ENCODE peak calls at places on chromosomes 6 and 20, in seven cellular contexts. K is neural progenitor cell, D is K562, M is kidney epithelial cell, C is esophagus squamous epithelium, O is Caco-2, W is upper lobe of right lung. B is an unnamed sample.

GRCh38 chr6:168226095-168226781 is 93.3 kb downstream of the DACT2 start:
- DNase-seq in K (no peak), D (no peak), M (no peak), C (no peak), O (no peak), W (no peak), B (no peak)

GRCh38 chr20:1700990-1701389 is 43.4 kb upstream of the SIRPG start:
- DNase-seq in K (no peak), D (no peak), M (no peak), C (no peak), O (no peak), W (no peak), B (no peak)

GRCh38 chr6:134046054-134046453 is 6.4 kb downstream of the SLC2A12 start:
- DNase-seq in K (no peak), D (no peak), M (no peak), C (no peak), O (no peak), W (no peak), B (no peak)

GRCh38 chr20:2141592-2142575 is 40.3 kb downstream of the STK35 start:
- DNase-seq in K (no peak), D (no peak), M (no peak), C (no peak), O (no peak), W (no peak), B (no peak)

GRCh38 chr6:150208606-150209352 is 65.9 kb downstream of the PPP1R14C start:
- DNase-seq in K (no peak), D (no peak), M (no peak), C (no peak), O (no peak), W (no peak), B (no peak)

GRCh38 chr6:54428437-54428836 is 120.2 kb downstream of the TINAG start:
- DNase-seq in K (no peak), D (no peak), M (no peak), C (no peak), O (no peak), W (no peak), B (peak)

GRCh38 chr20:25005220-25005619 is 12.7 kb upstream of the APMAP start:
- DNase-seq in K (no peak), D (no peak), M (no peak), C (no peak), O (no peak), W (peak), B (no peak)

GRCh38 chr6:34249469-34250370 is 914 bp upstream of the SMIM29 start:
- DNase-seq in K (no peak), D (no peak), M (no peak), C (no peak), O (no peak), W (no peak), B (no peak)

GRCh38 chr6:114304304-114304887 is 38.4 kb downstream of the HS3ST5 start:
- DNase-seq in K (no peak), D (no peak), M (no peak), C (no peak), O (no peak), W (no peak), B (peak)

GRCh38 chr6:41732601-41733348 is 2.6 kb downstream of the TFEB start:
- DNase-seq in K (no peak), D (no peak), M (no peak), C (no peak), O (no peak), W (no peak), B (peak)

GRCh38 chr6:157110620-157111019 is 212.7 kb downstream of the TMEM242 start:
- DNase-seq in K (no peak), D (no peak), M (no peak), C (no peak), O (peak), W (no peak), B (no peak)

GRCh38 chr6:62523630-62524029 is 237.6 kb upstream of the KHDRBS2 start:
- DNase-seq in K (no peak), D (no peak), M (no peak), C (no peak), O (no peak), W (no peak), B (no peak)

GRCh38 chr20:10504893-10505292 is 69.8 kb downstream of the SLX4IP start:
- DNase-seq in K (no peak), D (no peak), M (no peak), C (no peak), O (no peak), W (no peak), B (no peak)

GRCh38 chr6:117733341-117733740 is 58.1 kb downstream of the NUS1 start:
- DNase-seq in K (no peak), D (no peak), M (no peak), C (no peak), O (no peak), W (no peak), B (no peak)

GRCh38 chr20:61295726-61296628 is 43.9 kb downstream of the CDH4 start:
- DNase-seq in K (no peak), D (no peak), M (no peak), C (no peak), O (no peak), W (no peak), B (no peak)

GRCh38 chr6:3211681-3212080 is 15.8 kb downstream of the TUBB2B start:
- DNase-seq in K (no peak), D (no peak), M (no peak), C (no peak), O (no peak), W (no peak), B (no peak)

GRCh38 chr6:2970753-2971419 is 481 bp downstream of the SERPINB6 start:
- DNase-seq in K (peak), D (peak), M (no peak), C (peak), O (no peak), W (peak), B (peak)

GRCh38 chr6:129719692-129720091 is 9.7 kb upstream of the ARHGAP18 start:
- DNase-seq in K (no peak), D (no peak), M (no peak), C (no peak), O (no peak), W (no peak), B (no peak)

GRCh38 chr6:162621246-162621645 is 106.3 kb downstream of the PRKN start:
- DNase-seq in K (peak), D (no peak), M (peak), C (no peak), O (no peak), W (no peak), B (peak)

GRCh38 chr20:10242166-10242565 is 23.5 kb downstream of the SNAP25 start:
- DNase-seq in K (no peak), D (no peak), M (no peak), C (no peak), O (no peak), W (no peak), B (no peak)

GRCh38 chr20:34491226-34491931 is 24.8 kb upstream of the DYNLRB1 start:
- DNase-seq in K (no peak), D (no peak), M (no peak), C (no peak), O (no peak), W (no peak), B (no peak)

GRCh38 chr6:165922309-165922794 is 245.3 kb downstream of the TBXT start:
- DNase-seq in K (no peak), D (no peak), M (no peak), C (no peak), O (no peak), W (no peak), B (peak)

GRCh38 chr6:40898073-40898472 is 140.9 kb downstream of the UNC5CL start:
- DNase-seq in K (no peak), D (no peak), M (no peak), C (no peak), O (no peak), W (no peak), B (no peak)

GRCh38 chr6:150435360-150435759 is 66.5 kb downstream of the IYD start:
- DNase-seq in K (no peak), D (no peak), M (no peak), C (no peak), O (no peak), W (no peak), B (no peak)

GRCh38 chr6:9789201-9789600 is 625.7 kb downstream of the TFAP2A start:
- DNase-seq in K (no peak), D (no peak), M (no peak), C (no peak), O (no peak), W (no peak), B (peak)

GRCh38 chr6:155100087-155100486 is 105.0 kb downstream of the TIAM2 start:
- DNase-seq in K (no peak), D (no peak), M (no peak), C (no peak), O (no peak), W (no peak), B (no peak)

GRCh38 chr6:43770417-43771209 is 602 bp downstream of the VEGFA start:
- DNase-seq in K (peak), D (peak), M (no peak), C (no peak), O (peak), W (peak), B (peak)

GRCh38 chr20:5945963-5946362 is 4.4 kb downstream of the TRMT6 start:
- DNase-seq in K (no peak), D (no peak), M (no peak), C (no peak), O (no peak), W (no peak), B (no peak)

GRCh38 chr6:114075300-114075699 is 104.4 kb upstream of the HDAC2 start:
- DNase-seq in K (no peak), D (no peak), M (no peak), C (no peak), O (no peak), W (no peak), B (peak)

GRCh38 chr20:44736170-44737021 is 9.3 kb upstream of the KCNK15 start:
- DNase-seq in K (peak), D (peak), M (no peak), C (no peak), O (peak), W (no peak), B (peak)

GRCh38 chr6:78302411-78302810 is 564.9 kb upstream of the IRAK1BP1 start:
- DNase-seq in K (no peak), D (no peak), M (no peak), C (no peak), O (no peak), W (no peak), B (no peak)

GRCh38 chr6:105428342-105428957 is 25.6 kb upstream of the PREP start:
- DNase-seq in K (no peak), D (no peak), M (peak), C (no peak), O (no peak), W (no peak), B (no peak)

GRCh38 chr6:33974030-33974429 is 170.2 kb upstream of the MLN start:
- DNase-seq in K (no peak), D (no peak), M (no peak), C (no peak), O (no peak), W (no peak), B (no peak)

GRCh38 chr20:13995841-13996240 is 525 bp downstream of the MACROD2 start:
- DNase-seq in K (peak), D (no peak), M (no peak), C (no peak), O (peak), W (peak), B (no peak)

GRCh38 chr20:38304845-38305447 is 990 bp downstream of the BPI start:
- DNase-seq in K (peak), D (peak), M (no peak), C (no peak), O (peak), W (peak), B (peak)
- TF ChIP-seq CTCF in K (peak), D (peak), M (peak), C (peak), O (peak), W (peak), B (peak)

GRCh38 chr20:17594443-17594842 is 24.6 kb downstream of the DSTN start:
- DNase-seq in K (no peak), D (no peak), M (no peak), C (no peak), O (peak), W (no peak), B (no peak)
- H3K4me3 ChIP-seq in K (no peak), D (no peak), M (no peak), C (peak), O (no peak), W (no peak), B (no peak)

GRCh38 chr6:112433457-112433856 is 86.3 kb downstream of the RFPL4B start:
- DNase-seq in K (no peak), D (no peak), M (no peak), C (no peak), O (no peak), W (no peak), B (no peak)

GRCh38 chr6:112428477-112428876 is 81.3 kb downstream of the RFPL4B start:
- DNase-seq in K (no peak), D (no peak), M (no peak), C (no peak), O (no peak), W (no peak), B (no peak)

GRCh38 chr6:112431803-112432202 is 84.7 kb downstream of the RFPL4B start:
- DNase-seq in K (no peak), D (no peak), M (no peak), C (no peak), O (no peak), W (no peak), B (no peak)

GRCh38 chr6:112432853-112433252 is 85.7 kb downstream of the RFPL4B start:
- DNase-seq in K (no peak), D (no peak), M (no peak), C (no peak), O (no peak), W (no peak), B (no peak)

DNA sequence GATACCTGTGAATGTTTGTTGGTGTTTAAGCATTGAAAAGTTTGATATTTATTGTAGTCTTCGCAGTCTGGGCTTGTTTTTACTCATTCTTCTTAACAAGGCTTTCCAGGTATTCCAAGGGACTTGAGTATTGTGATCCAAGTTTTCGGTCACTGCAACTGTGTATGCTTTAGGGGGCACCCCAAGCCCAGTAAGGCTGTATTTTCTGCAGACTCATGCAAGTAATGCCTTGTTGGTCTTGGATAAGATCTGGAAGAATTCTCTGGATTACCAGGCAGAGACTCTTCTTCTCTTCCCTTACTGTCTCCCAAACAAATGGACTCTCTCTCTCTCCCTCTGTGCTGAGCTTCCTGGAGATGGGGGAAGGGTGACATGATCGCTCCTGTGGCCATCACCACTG is 82.1 kb downstream of the RFPL4B start:
- DNase-seq in K (peak), D (no peak), M (no peak), C (no peak), O (no peak), W (no peak), B (no peak)
- TF ChIP-seq CTCF in K (peak), D (no peak), M (peak), C (no peak), O (peak), W (no peak), B (no peak)

GRCh38 chr6:119076966-119077642 is 1.4 kb downstream of the FAM184A start:
- DNase-seq in K (no peak), D (no peak), M (no peak), C (no peak), O (no peak), W (no peak), B (no peak)

GRCh38 chr6:119077643-119078448 is 618 bp downstream of the FAM184A start:
- DNase-seq in K (peak), D (peak), M (no peak), C (no peak), O (peak), W (peak), B (peak)

GRCh38 chr6:119075200-119075981 is 3.1 kb downstream of the FAM184A start:
- DNase-seq in K (no peak), D (no peak), M (no peak), C (no peak), O (no peak), W (no peak), B (no peak)

GRCh38 chr6:119078449-119079287 is at the start of gene FAM184A:
- DNase-seq in K (peak), D (peak), M (no peak), C (no peak), O (peak), W (peak), B (peak)

GRCh38 chr6:119076173-119076965 is 2.1 kb downstream of the FAM184A start:
- DNase-seq in K (no peak), D (no peak), M (no peak), C (no peak), O (no peak), W (no peak), B (no peak)
- H3K4me3 ChIP-seq in K (no peak), D (peak), M (no peak), C (no peak), O (no peak), W (peak), B (no peak)

GRCh38 chr20:57856658-57857057 is 146.8 kb upstream of the PMEPA1 start:
- DNase-seq in K (no peak), D (no peak), M (no peak), C (no peak), O (no peak), W (no peak), B (no peak)

GRCh38 chr20:57857118-57857517 is 147.3 kb upstream of the PMEPA1 start:
- DNase-seq in K (no peak), D (no peak), M (no peak), C (no peak), O (no peak), W (no peak), B (no peak)

GRCh38 chr20:57860576-57860975 is 150.8 kb upstream of the PMEPA1 start:
- DNase-seq in K (no peak), D (no peak), M (no peak), C (no peak), O (no peak), W (no peak), B (no peak)

GRCh38 chr20:57857969-57858368 is 148.2 kb upstream of the PMEPA1 start:
- DNase-seq in K (no peak), D (no peak), M (no peak), C (no peak), O (no peak), W (no peak), B (no peak)
- TF ChIP-seq CTCF in K (no peak), D (no peak), M (no peak), C (no peak), O (no peak), W (no peak), B (no peak)